ENCODE peak calls at places on chromosomes 16 and 17, in seven cellular contexts. R is body of pancreas, C is suprapubic skin, B is K562, U is tibial nerve, I is adrenal gland, P is A549. Z is an unnamed sample. For H3K9me3, the result is how much of the 10 kb centered on the place peaks cover.

GRCh38 chr17:80649672-80650338 is 105.2 kb downstream of the RPTOR start:
- DNase-seq in C (peak), I (peak), B (peak), U (peak), P (peak), R (peak), Z (peak)

GRCh38 chr17:82787081-82787848 is 35.4 kb downstream of the TBCD start:
- DNase-seq in R (no peak), P (no peak), B (no peak), I (no peak), U (no peak), C (peak), Z (no peak)

GRCh38 chr17:17032131-17032692 is 10.0 kb upstream of the MPRIP start:
- DNase-seq in U (no peak), C (peak), B (no peak), R (peak), I (no peak), P (peak), Z (no peak)

GRCh38 chr17:80287806-80288579 is 27.3 kb downstream of the RNF213 start:
- DNase-seq in P (no peak), U (no peak), I (no peak), C (no peak), R (no peak), B (no peak), Z (no peak)

GRCh38 chr17:79988163-79988971 is 47.3 kb downstream of the TBC1D16 start:
- DNase-seq in P (peak), C (no peak), I (no peak), U (no peak), R (no peak), B (no peak), Z (peak)

GRCh38 chr16:9415588-9415987 is 324.1 kb downstream of the HAPSTR1 start:
- DNase-seq in P (no peak), B (no peak), R (no peak), I (no peak), U (no peak), C (no peak), Z (no peak)

GRCh38 chr16:68676113-68676860 is 31.2 kb downstream of the CDH3 start:
- DNase-seq in U (no peak), C (no peak), I (no peak), R (no peak), B (no peak), P (no peak), Z (no peak)

GRCh38 chr17:58998871-58999270 is 107.8 kb downstream of the TRIM37 start:
- DNase-seq in U (no peak), C (no peak), I (no peak), B (no peak), P (no peak), R (no peak), Z (no peak)

GRCh38 chr16:20910781-20911321 is 10.3 kb downstream of the LYRM1 start:
- DNase-seq in R (no peak), I (no peak), U (no peak), C (no peak), P (peak), B (no peak), Z (no peak)

GRCh38 chr16:47851026-47851610 is 304.7 kb downstream of the ABCC12 start:
- DNase-seq in R (no peak), P (no peak), I (no peak), B (no peak), C (no peak), U (no peak), Z (no peak)

GRCh38 chr16:1537763-1538289 is 4.4 kb downstream of the TMEM204 start:
- DNase-seq in R (no peak), B (no peak), U (no peak), C (no peak), I (no peak), P (no peak), Z (no peak)

GRCh38 chr17:19381741-19382444 is 3.6 kb downstream of the MAPK7 start:
- DNase-seq in R (no peak), U (no peak), C (peak), P (no peak), B (no peak), I (peak), Z (peak)

GRCh38 chr16:5668553-5668952 is 571.0 kb upstream of the EEF2KMT start:
- DNase-seq in R (no peak), B (peak), I (no peak), C (no peak), U (no peak), P (no peak), Z (no peak)

GRCh38 chr17:81901167-81902022 is 643 bp upstream of the NPB start:
- DNase-seq in B (no peak), U (no peak), I (no peak), R (no peak), P (no peak), C (peak), Z (no peak)

GRCh38 chr17:77366558-77367245 is 225.9 kb downstream of the SEC14L1 start:
- DNase-seq in C (peak), P (no peak), B (no peak), U (no peak), I (no peak), R (peak), Z (peak)

GRCh38 chr17:38554430-38555350 is 51.1 kb downstream of the SRCIN1 start:
- DNase-seq in U (no peak), B (no peak), I (no peak), C (no peak), P (no peak), R (no peak), Z (no peak)

GRCh38 chr16:25823891-25824290 is 132.1 kb downstream of the HS3ST4 start:
- DNase-seq in R (no peak), P (no peak), U (no peak), I (peak), B (no peak), C (no peak), Z (no peak)

GRCh38 chr16:894841-895240 is 75.9 kb downstream of the LMF1 start:
- DNase-seq in C (no peak), I (no peak), P (no peak), B (peak), R (no peak), U (no peak), Z (no peak)

GRCh38 chr16:81073560-81074330 is 3.3 kb downstream of the C16orf46 start:
- DNase-seq in P (no peak), I (no peak), B (no peak), R (no peak), U (no peak), C (no peak), Z (no peak)

GRCh38 chr16:70770968-70771552 is 29.9 kb downstream of the VAC14 start:
- DNase-seq in I (peak), C (no peak), U (peak), B (peak), P (peak), R (peak), Z (peak)

GRCh38 chr17:53722407-53722806 is 100.3 kb upstream of the KIF2B start:
- DNase-seq in R (no peak), I (no peak), U (no peak), P (peak), B (no peak), C (no peak), Z (no peak)

GRCh38 chr17:21387616-21388015 is 11.5 kb downstream of the KCNJ12 start:
- DNase-seq in B (no peak), C (no peak), U (no peak), R (no peak), P (no peak), I (no peak), Z (no peak)

GRCh38 chr17:44002141-44002848 is 2.1 kb upstream of the NAGS start:
- DNase-seq in C (no peak), U (no peak), P (peak), B (no peak), I (no peak), R (no peak), Z (no peak)

GRCh38 chr16:12613131-12613991 is 190.3 kb downstream of the CPPED1 start:
- DNase-seq in I (no peak), C (no peak), P (peak), U (no peak), B (peak), R (no peak), Z (no peak)

GRCh38 chr17:73803867-73804539 is 159.8 kb upstream of the SDK2 start:
- DNase-seq in I (no peak), U (no peak), R (no peak), P (no peak), B (no peak), C (no peak), Z (no peak)

GRCh38 chr16:27579086-27579980 is 29.4 kb downstream of the KATNIP start:
- DNase-seq in I (no peak), P (no peak), B (no peak), C (no peak), U (no peak), R (no peak), Z (no peak)

GRCh38 chr17:16286947-16287562 is 66.2 kb downstream of the CENPV start:
- DNase-seq in B (no peak), I (peak), C (no peak), P (peak), R (no peak), U (no peak), Z (peak)

DNA sequence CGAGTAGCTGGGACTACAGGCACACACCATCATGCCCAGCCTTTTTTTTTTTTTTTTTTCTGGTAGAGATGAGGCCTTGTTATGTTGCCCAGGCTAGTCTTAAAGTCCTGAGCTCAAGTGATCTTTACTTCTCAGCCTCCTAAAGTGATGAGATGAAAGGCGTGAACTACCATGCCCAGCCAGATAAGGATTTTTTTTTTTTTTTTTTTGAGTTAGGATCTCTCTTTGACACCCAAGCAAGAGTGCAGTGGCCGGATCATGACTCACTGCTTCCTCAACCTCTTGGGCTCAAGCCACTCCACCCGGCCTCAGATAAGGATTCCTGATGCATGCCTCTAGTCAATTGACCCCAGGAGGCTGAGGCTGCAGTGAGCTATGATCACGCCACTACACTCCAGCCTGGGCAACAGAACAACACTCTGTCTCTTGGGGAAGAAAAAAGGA is 11.2 kb upstream of the PLEKHG4 start:
- DNase-seq in C (no peak), I (peak), P (peak), R (no peak), U (no peak), B (peak), Z (no peak)
- TF ChIP-seq POLR2A in C (no peak), I (peak), P (no peak), R (no peak), U (no peak), B (no peak), Z (no peak)

GRCh38 chr16:35208001-35208935 is 1748.9 kb downstream of the TP53TG3F start:
- DNase-seq in U (no peak), B (no peak), R (no peak), I (no peak), C (no peak), P (no peak), Z (no peak)

GRCh38 chr16:35203636-35204035 is 1744.2 kb downstream of the TP53TG3F start:
- DNase-seq in P (no peak), C (no peak), B (no peak), I (no peak), U (no peak), R (no peak), Z (no peak)

GRCh38 chr16:35210681-35211433 is 1751.4 kb downstream of the TP53TG3F start:
- DNase-seq in I (no peak), C (no peak), U (no peak), R (no peak), P (no peak), B (no peak), Z (no peak)

GRCh38 chr16:35207059-35207999 is 1747.9 kb downstream of the TP53TG3F start:
- DNase-seq in U (no peak), B (peak), C (no peak), I (no peak), R (no peak), P (no peak), Z (no peak)
- H3K9me3 ChIP-seq in U (under half), B (under half), C (under half), I (under half), R (under half), P (under half), Z (under half)

GRCh38 chr17:2398188-2398587 is 2.7 kb downstream of the MNT start:
- DNase-seq in I (no peak), C (no peak), P (no peak), R (peak), B (no peak), U (no peak), Z (peak)

GRCh38 chr17:2397247-2398171 is 3.4 kb downstream of the MNT start:
- DNase-seq in P (no peak), C (no peak), R (peak), U (no peak), I (no peak), B (no peak), Z (no peak)

GRCh38 chr17:2400474-2400866 is 390 bp downstream of the MNT start:
- DNase-seq in C (peak), U (no peak), I (peak), R (peak), P (peak), B (peak), Z (no peak)

GRCh38 chr17:2399572-2400473 is 1.0 kb downstream of the MNT start:
- DNase-seq in B (peak), P (peak), U (peak), C (peak), I (peak), R (peak), Z (peak)

DNA sequence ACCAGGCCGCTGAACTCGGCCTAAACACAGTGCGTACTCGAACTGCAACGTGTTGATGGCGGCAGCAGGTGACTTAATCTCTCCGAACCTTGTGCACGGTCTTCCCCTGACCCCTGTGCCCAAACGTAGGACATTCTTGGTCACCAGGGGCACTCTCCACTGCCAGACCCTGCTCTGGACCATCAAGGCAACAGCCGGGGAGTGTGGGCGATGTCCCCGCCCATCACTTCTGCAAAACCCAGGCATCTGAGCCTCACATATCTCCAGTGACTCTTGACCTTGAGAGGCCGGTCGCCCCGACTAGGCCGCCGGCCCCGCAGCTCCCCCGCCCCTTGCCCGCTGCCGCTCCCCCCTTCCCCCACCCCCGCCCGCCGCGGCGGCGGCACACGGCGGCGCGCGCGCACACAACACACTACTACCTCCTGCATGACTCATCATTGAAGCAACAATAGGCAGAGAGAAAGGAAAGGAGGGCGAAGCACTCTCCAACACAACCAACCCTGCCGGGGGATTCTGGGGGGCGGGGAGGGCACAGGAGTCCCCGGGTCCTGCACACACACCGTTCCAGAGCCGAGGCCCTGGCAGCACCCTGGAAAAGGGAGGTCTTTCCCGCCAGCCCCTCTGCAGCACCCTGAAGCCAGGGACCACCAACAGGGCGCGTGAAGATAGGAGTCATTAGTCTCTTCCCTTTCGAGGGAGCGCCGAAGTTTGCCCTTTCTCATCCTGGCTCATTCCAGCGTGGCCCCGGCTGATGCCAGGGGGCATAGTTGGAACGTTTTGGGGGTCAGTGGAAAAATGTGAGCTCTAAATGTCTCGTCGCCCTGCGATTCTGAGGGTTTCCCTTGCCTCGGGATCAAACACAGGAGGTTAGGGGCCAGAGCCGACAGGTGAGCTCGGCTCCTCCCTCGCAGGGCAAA is 1.9 kb downstream of the MNT start:
- DNase-seq in B (peak), I (peak), C (peak), R (peak), U (peak), P (peak), Z (peak)
- TF ChIP-seq POLR2A in B (peak), I (peak), C (no peak), R (no peak), U (no peak), P (no peak), Z (peak)

DNA sequence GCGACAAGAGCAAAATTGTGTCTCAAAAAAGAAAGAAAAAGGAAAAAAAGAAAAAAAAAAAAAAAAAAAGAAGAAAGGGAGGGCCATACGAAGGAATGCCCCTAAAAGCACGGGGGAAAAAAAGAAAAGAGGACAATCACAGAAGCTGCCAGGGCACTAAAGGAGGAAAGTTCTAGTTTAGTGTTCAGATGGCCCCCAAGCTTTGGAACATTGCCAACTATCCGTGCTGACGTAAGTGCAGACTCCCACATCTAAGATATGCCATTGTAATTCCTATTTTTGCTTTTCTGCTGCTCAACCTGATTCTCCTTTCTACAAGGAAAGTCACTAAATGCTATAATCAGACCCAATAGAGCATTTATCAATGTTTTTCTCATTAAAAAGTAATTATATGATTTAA is 842.1 kb downstream of the KCNJ2 start:
- DNase-seq in U (no peak), I (no peak), P (no peak), R (no peak), C (no peak), B (peak), Z (no peak)
- H3K9me3 ChIP-seq in U (under half), I (under half), P (under half), R (under half), C (under half), B (under half), Z (under half)

Z was measured in uterus.